ENCODE peak calls at places on chromosomes 1 and 21, in four cellular contexts. J is H1, A is GM12878, E is K562. Z is an unnamed sample.

GRCh38 chr21:17925900-17926299 is 106.7 kb upstream of the C21orf91 start:
- DNase-seq in E (peak), J (no peak), A (no peak), Z (peak)

GRCh38 chr1:97013904-97014303 is 292.3 kb downstream of the PTBP2 start:
- DNase-seq in A (no peak), J (no peak), E (no peak), Z (peak)

GRCh38 chr21:46078322-46078981 is 19.5 kb upstream of the COL6A2 start:
- DNase-seq in A (no peak), J (no peak), E (no peak), Z (no peak)

GRCh38 chr1:30512922-30513265 is 210.5 kb downstream of the MATN1 start:
- DNase-seq in E (no peak), J (no peak), A (no peak), Z (no peak)

GRCh38 chr1:229661022-229661877 is 35.2 kb downstream of the URB2 start:
- DNase-seq in J (peak), A (peak), E (peak), Z (peak)

GRCh38 chr1:109242387-109242786 is 7.0 kb upstream of the CELSR2 start:
- DNase-seq in A (no peak), J (no peak), E (no peak), Z (no peak)

GRCh38 chr1:21963477-21964217 is 13.2 kb upstream of the CELA3B start:
- DNase-seq in E (peak), J (peak), A (peak), Z (peak)

GRCh38 chr1:13820456-13820855 is 120.5 kb downstream of the PRDM2 start:
- DNase-seq in E (no peak), A (no peak), J (no peak), Z (no peak)

GRCh38 chr1:30879940-30880339 is 28.6 kb downstream of the SDC3 start:
- DNase-seq in E (no peak), J (no peak), A (no peak), Z (no peak)

GRCh38 chr1:95534985-95535384 is 301.0 kb downstream of the RWDD3 start:
- DNase-seq in J (no peak), A (no peak), E (no peak), Z (no peak)

GRCh38 chr1:201226178-201226514 is 35.5 kb downstream of the IGFN1 start:
- DNase-seq in E (no peak), J (no peak), A (no peak), Z (no peak)

GRCh38 chr1:95179205-95180001 is 54.6 kb upstream of the RWDD3 start:
- DNase-seq in J (no peak), E (peak), A (no peak), Z (no peak)

GRCh38 chr1:84031928-84032327 is 33.0 kb upstream of the TTLL7 start:
- DNase-seq in A (no peak), J (no peak), E (no peak), Z (no peak)

GRCh38 chr1:53665996-53666395 is 73.0 kb downstream of the GLIS1 start:
- DNase-seq in E (no peak), J (no peak), A (no peak), Z (no peak)

GRCh38 chr21:41009398-41010177 is 158.4 kb upstream of the BACE2 start:
- DNase-seq in J (no peak), E (no peak), A (no peak), Z (no peak)

GRCh38 chr1:219085082-219085481 is 88.6 kb upstream of the LYPLAL1 start:
- DNase-seq in A (no peak), J (no peak), E (no peak), Z (peak)

GRCh38 chr1:64685942-64686341 is 58.9 kb upstream of the RAVER2 start:
- DNase-seq in J (no peak), A (no peak), E (no peak), Z (no peak)

GRCh38 chr1:20413791-20414140 is 72.2 kb downstream of the CAMK2N1 start:
- DNase-seq in E (no peak), A (no peak), J (no peak), Z (no peak)

GRCh38 chr1:238653693-238654321 is 732.6 kb upstream of the CHRM3 start:
- DNase-seq in A (no peak), E (no peak), J (no peak), Z (peak)

GRCh38 chr1:188715566-188715965 is 1762.1 kb downstream of the BRINP3 start:
- DNase-seq in J (no peak), E (no peak), A (no peak), Z (no peak)

GRCh38 chr1:242205622-242206489 is 207.0 kb upstream of the MAP1LC3C start:
- DNase-seq in A (no peak), E (no peak), J (no peak), Z (no peak)

GRCh38 chr1:168095476-168095875 is 41.3 kb downstream of the GPR161 start:
- DNase-seq in E (no peak), J (no peak), A (no peak), Z (no peak)

GRCh38 chr1:8913457-8913856 is 32.2 kb upstream of the CA6 start:
- DNase-seq in E (no peak), J (no peak), A (no peak), Z (no peak)

GRCh38 chr1:94101613-94101940 is 19.4 kb downstream of the ABCA4 start:
- DNase-seq in A (no peak), J (no peak), E (no peak), Z (peak)

GRCh38 chr1:164515932-164516331 is 43.1 kb upstream of the PBX1 start:
- DNase-seq in E (no peak), J (no peak), A (no peak), Z (no peak)
- TF ChIP-seq USF2 in E (no peak), J (no peak), A (no peak), Z (no peak)

GRCh38 chr1:207857447-207857846 is 53.5 kb downstream of the CD34 start:
- DNase-seq in A (no peak), J (no peak), E (no peak), Z (no peak)

GRCh38 chr1:207858271-207858670 is 52.7 kb downstream of the CD34 start:
- DNase-seq in A (no peak), J (no peak), E (no peak), Z (no peak)

GRCh38 chr1:207856276-207857023 is 54.5 kb downstream of the CD34 start:
- DNase-seq in A (no peak), E (no peak), J (no peak), Z (no peak)

GRCh38 chr1:207860531-207860930 is 50.4 kb downstream of the CD34 start:
- DNase-seq in E (no peak), A (no peak), J (no peak), Z (no peak)

GRCh38 chr1:207858806-207859205 is 52.1 kb downstream of the CD34 start:
- DNase-seq in A (no peak), J (no peak), E (no peak), Z (no peak)
- TF ChIP-seq CHD1 in A (no peak), J (no peak), E (no peak), Z (no peak)

GRCh38 chr1:75587692-75588091 is 23.2 kb downstream of the SLC44A5 start:
- DNase-seq in A (no peak), E (no peak), J (no peak), Z (no peak)

GRCh38 chr1:75589637-75590036 is 21.3 kb downstream of the SLC44A5 start:
- DNase-seq in E (no peak), A (no peak), J (no peak), Z (no peak)

GRCh38 chr1:75594327-75594726 is 16.6 kb downstream of the SLC44A5 start:
- DNase-seq in A (no peak), J (no peak), E (no peak), Z (no peak)

DNA sequence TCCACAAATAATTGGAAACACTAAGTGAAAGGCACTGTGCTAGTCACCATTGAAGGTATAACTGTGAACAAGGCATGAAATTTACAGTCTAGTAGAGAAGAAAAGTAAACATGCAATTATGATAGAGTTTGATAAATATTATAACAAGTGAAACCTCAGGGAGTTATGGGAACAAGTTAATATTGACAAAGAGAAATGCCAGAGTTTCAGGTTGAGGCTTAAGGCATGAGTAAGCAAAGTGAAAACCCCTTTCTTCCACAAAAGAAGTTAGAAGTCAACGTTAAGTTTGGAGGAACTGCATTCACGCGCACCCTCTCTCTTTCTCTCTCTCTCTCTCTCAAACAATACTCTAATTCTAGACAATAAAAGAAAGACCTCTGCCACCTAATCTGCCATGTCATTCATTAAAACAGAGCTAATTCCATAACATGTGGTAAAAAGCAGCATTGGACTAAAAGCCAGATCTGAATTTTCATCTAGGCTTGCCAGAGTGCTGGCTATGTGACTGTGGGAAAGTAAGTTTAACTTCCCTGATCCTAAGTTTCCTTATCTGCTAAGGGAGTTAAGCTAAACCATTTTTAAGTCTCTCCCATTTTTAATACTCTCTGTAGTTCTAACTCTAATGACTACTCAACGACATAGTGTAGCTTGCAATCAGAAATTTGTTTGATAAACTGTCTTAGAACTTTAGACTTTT is 22.0 kb downstream of the SLC44A5 start:
- DNase-seq in E (no peak), A (no peak), J (no peak), Z (no peak)
- TF ChIP-seq USF2 in E (no peak), A (no peak), J (no peak), Z (no peak)

DNA sequence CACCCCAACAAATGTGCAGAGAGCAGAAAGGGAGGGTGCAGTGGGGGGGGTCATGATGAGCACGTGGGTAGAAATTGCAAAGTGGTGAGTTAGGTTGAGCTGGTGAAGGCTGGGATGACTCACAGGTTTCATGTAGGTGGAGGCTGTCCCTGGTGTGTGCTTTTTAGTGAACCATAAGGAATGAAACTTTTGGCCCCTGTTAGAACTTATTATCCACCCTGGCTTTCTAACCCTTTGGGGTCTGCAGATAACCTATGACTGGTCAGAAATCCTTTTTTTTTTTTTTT is 46.9 kb downstream of the DOP1B start:
- DNase-seq in E (peak), A (peak), J (no peak), Z (peak)
- TF ChIP-seq CHD1 in E (no peak), A (no peak), J (no peak), Z (no peak)

DNA sequence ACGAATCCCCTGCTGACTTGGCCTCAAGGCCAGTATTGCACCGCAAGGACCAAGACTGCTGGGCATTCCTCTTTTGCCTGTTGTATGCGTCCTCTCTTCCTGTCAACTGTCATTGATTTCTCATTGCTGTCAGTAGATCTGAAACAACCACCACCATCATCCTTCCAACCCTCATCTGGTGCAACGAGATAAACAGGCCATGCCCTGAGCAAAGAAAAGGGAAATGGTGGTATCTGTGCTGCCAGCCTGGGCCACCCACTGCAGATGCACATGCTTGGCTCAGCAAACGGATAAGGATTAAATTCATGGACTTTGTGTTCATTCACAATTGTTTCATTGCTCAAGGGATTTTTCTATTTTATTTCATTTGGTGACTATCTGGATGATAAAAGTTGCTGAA is 13.6 kb downstream of the OXCT2 start:
- DNase-seq in A (no peak), J (no peak), E (peak), Z (no peak)
- TF ChIP-seq USF2 in A (no peak), J (no peak), E (no peak), Z (no peak)